ENCODE peak calls at places on chromosomes 11 and 22, in eight cellular contexts. R is stimulated activated CD8-positive, alpha-beta memory T cell treated with anti-CD3 and anti-CD28 coated beads, Interleukin-15, amount 100 ng/mL, for 48 hours; C is iris pigment epithelial cell; L is prostate gland; V is RWPE1; M is B cell; N is Daoy; A is lung. F is an unnamed sample.

GRCh38 chr11:30424851-30425250 is 101.9 kb downstream of the ARL14EP start:
- DNase-seq in R (no peak), L (no peak), V (no peak), A (no peak), N (no peak), C (no peak), M (no peak), F (no peak)

GRCh38 chr22:49303061-49303735 is 524.5 kb downstream of the BRD1 start:
- DNase-seq in N (no peak), M (no peak), C (no peak), R (no peak), A (no peak), V (no peak), L (no peak), F (no peak)

GRCh38 chr11:74466916-74467885 is at the start of gene KCNE3:
- DNase-seq in C (peak; percentile 30), L (no peak), A (peak; percentile 56), V (no peak), M (no peak), N (peak; percentile 21), R (no peak), F (no peak)

GRCh38 chr11:95586681-95587080 is 202.9 kb downstream of the FAM76B start:
- DNase-seq in L (no peak), M (no peak), R (no peak), A (no peak), C (no peak), V (no peak), N (no peak), F (no peak)

GRCh38 chr11:68396526-68396925 is 64.0 kb upstream of the PPP6R3 start:
- DNase-seq in R (no peak), V (no peak), L (no peak), N (no peak), M (no peak), A (no peak), C (no peak), F (no peak)

GRCh38 chr11:62610814-62611704 is 1.5 kb downstream of the EML3 start:
- DNase-seq in M (no peak), N (no peak), R (no peak), V (no peak), L (no peak), A (no peak), C (no peak), F (no peak)

GRCh38 chr11:60872952-60873524 is 5.7 kb downstream of the ZP1 start:
- DNase-seq in C (peak; percentile 97), R (no peak), A (no peak), L (no peak), V (no peak), M (no peak), N (peak; percentile 94), F (no peak)

GRCh38 chr11:111559791-111560190 is 19.3 kb downstream of the LAYN start:
- DNase-seq in N (no peak), A (no peak), L (no peak), C (peak; percentile 70), R (no peak), M (no peak), V (no peak), F (no peak)

GRCh38 chr11:115528217-115528616 is 24.0 kb upstream of the CADM1 start:
- DNase-seq in L (no peak), C (no peak), A (no peak), M (no peak), V (no peak), N (no peak), R (no peak), F (no peak)

GRCh38 chr11:1074244-1075221 is at the start of gene MUC2:
- DNase-seq in M (no peak), V (no peak), L (no peak), N (no peak), A (no peak), R (no peak), C (no peak), F (no peak)

GRCh38 chr11:70005107-70005818 is 72.9 kb upstream of the ANO1 start:
- DNase-seq in N (peak; percentile 34), R (no peak), L (no peak), V (no peak), A (no peak), M (no peak), C (peak; percentile 60), F (no peak)

GRCh38 chr22:29394931-29395581 is 6.7 kb upstream of the AP1B1 start:
- DNase-seq in L (peak; percentile 83), N (peak; percentile 80), C (peak; percentile 74), A (peak; percentile 67), R (peak; percentile 25), M (peak; percentile 85), V (peak; percentile 42), F (no peak)

GRCh38 chr11:59206635-59207034 is 6.1 kb downstream of the MPEG1 start:
- DNase-seq in R (no peak), L (no peak), V (no peak), C (peak; percentile 38), N (peak; percentile 37), A (no peak), M (no peak), F (no peak)

GRCh38 chr11:117185739-117186430 is 7.3 kb downstream of the SIDT2 start:
- DNase-seq in L (no peak), A (no peak), M (peak; percentile 24), C (no peak), N (no peak), R (no peak), V (no peak), F (peak; percentile 1)

GRCh38 chr11:104254347-104254746 is 90.4 kb upstream of the PDGFD start:
- DNase-seq in V (peak; percentile 19), R (peak; percentile 0), N (no peak), A (no peak), C (peak; percentile 58), M (peak; percentile 9), L (no peak), F (no peak)

GRCh38 chr11:129273322-129273721 is 81.2 kb upstream of the ARHGAP32 start:
- DNase-seq in V (no peak), C (no peak), A (no peak), L (no peak), N (no peak), R (no peak), M (no peak), F (no peak)

GRCh38 chr22:39431821-39432251 is 25.0 kb upstream of the MGAT3 start:
- DNase-seq in M (no peak), R (no peak), C (peak; percentile 31), V (no peak), L (no peak), A (no peak), N (no peak), F (no peak)

GRCh38 chr11:30586251-30587144 is at the start of gene MPPED2:
- DNase-seq in V (peak; percentile 13), C (no peak), N (peak; percentile 36), A (no peak), L (peak; percentile 45), R (no peak), M (peak; percentile 52), F (no peak)

GRCh38 chr22:48823941-48824340 is 1003.7 kb downstream of the BRD1 start:
- DNase-seq in M (no peak), N (no peak), A (no peak), R (no peak), L (no peak), C (no peak), V (no peak), F (no peak)

GRCh38 chr11:47483408-47483807 is 34.5 kb upstream of the RAPSN start:
- DNase-seq in C (no peak), R (no peak), N (no peak), M (no peak), V (no peak), L (no peak), A (no peak), F (no peak)

F was measured in SIG-M5.